ENCODE peak calls at places on chromosomes 1 and 21, in four cellular contexts. H is SK-N-SH, M is WTC11, W is H1. F is an unnamed sample.

GRCh38 chr1:205001101-205001620 is 41.9 kb upstream of the CNTN2 start:
- DNase-seq in H (no peak), M (no peak), W (no peak), F (no peak)

GRCh38 chr1:220203816-220204215 is 68.4 kb downstream of the RAB3GAP2 start:
- DNase-seq in H (no peak), M (no peak), W (no peak), F (no peak)

GRCh38 chr21:25735895-25736597 is 1.3 kb downstream of the GABPA start:
- DNase-seq in H (no peak), M (no peak), W (no peak), F (peak)

GRCh38 chr1:16318544-16318943 is 33.7 kb downstream of the FBXO42 start:
- DNase-seq in H (no peak), M (no peak), W (no peak), F (no peak)

GRCh38 chr1:161094481-161094880 is 3.7 kb upstream of the KLHDC9 start:
- DNase-seq in H (no peak), M (no peak), W (no peak), F (no peak)

GRCh38 chr1:145804235-145805045 is 19.5 kb downstream of the RNF115 start:
- DNase-seq in H (no peak), M (no peak), W (no peak), F (no peak)

GRCh38 chr1:246961939-246962373 is 30.2 kb upstream of the AHCTF1 start:
- DNase-seq in H (no peak), M (no peak), W (no peak), F (no peak)

GRCh38 chr1:147109762-147110161 is 62.5 kb downstream of the PRKAB2 start:
- DNase-seq in H (no peak), M (no peak), W (no peak), F (no peak)

GRCh38 chr1:230849451-230850194 is 18.7 kb downstream of the C1orf198 start:
- DNase-seq in H (no peak), M (no peak), W (no peak), F (no peak)

GRCh38 chr1:66757740-66758139 is 5.5 kb downstream of the DYNLT5 start:
- DNase-seq in H (no peak), M (no peak), W (no peak), F (no peak)

GRCh38 chr1:6488602-6489382 is 2.7 kb downstream of the PLEKHG5 start:
- DNase-seq in H (no peak), M (no peak), W (no peak), F (no peak)

GRCh38 chr21:31501921-31502320 is 157.6 kb upstream of the SOD1 start:
- DNase-seq in H (no peak), M (no peak), W (no peak), F (no peak)

GRCh38 chr21:38243732-38244406 is 12.9 kb upstream of the KCNJ15 start:
- DNase-seq in H (no peak), M (no peak), W (no peak), F (no peak)

GRCh38 chr1:20076695-20077461 is 6.9 kb downstream of the PLA2G5 start:
- DNase-seq in H (no peak), M (no peak), W (no peak), F (no peak)

GRCh38 chr1:10790155-10790707 is 6.2 kb downstream of the CASZ1 start:
- DNase-seq in H (no peak), M (no peak), W (no peak), F (no peak)

GRCh38 chr1:66217021-66217420 is 316.9 kb upstream of the SGIP1 start:
- DNase-seq in H (no peak), M (no peak), W (no peak), F (no peak)

GRCh38 chr1:153774780-153775431 is at the start of gene SLC27A3:
- DNase-seq in H (peak), M (peak), W (peak), F (peak)

GRCh38 chr21:41837756-41838297 is 41.3 kb downstream of the PRDM15 start:
- DNase-seq in H (no peak), M (no peak), W (no peak), F (no peak)

GRCh38 chr1:47201179-47201578 is 11.3 kb upstream of the PDZK1IP1 start:
- DNase-seq in H (no peak), M (no peak), W (no peak), F (no peak)

GRCh38 chr1:31767225-31767624 is 3.1 kb upstream of the ADGRB2 start:
- DNase-seq in H (no peak), M (no peak), W (no peak), F (no peak)

GRCh38 chr1:41486053-41486891 is 1.8 kb upstream of the EDN2 start:
- DNase-seq in H (no peak), M (no peak), W (no peak), F (no peak)
- TF ChIP-seq TEAD4 in H (peak), M (no peak), W (peak), F (no peak)

DNA sequence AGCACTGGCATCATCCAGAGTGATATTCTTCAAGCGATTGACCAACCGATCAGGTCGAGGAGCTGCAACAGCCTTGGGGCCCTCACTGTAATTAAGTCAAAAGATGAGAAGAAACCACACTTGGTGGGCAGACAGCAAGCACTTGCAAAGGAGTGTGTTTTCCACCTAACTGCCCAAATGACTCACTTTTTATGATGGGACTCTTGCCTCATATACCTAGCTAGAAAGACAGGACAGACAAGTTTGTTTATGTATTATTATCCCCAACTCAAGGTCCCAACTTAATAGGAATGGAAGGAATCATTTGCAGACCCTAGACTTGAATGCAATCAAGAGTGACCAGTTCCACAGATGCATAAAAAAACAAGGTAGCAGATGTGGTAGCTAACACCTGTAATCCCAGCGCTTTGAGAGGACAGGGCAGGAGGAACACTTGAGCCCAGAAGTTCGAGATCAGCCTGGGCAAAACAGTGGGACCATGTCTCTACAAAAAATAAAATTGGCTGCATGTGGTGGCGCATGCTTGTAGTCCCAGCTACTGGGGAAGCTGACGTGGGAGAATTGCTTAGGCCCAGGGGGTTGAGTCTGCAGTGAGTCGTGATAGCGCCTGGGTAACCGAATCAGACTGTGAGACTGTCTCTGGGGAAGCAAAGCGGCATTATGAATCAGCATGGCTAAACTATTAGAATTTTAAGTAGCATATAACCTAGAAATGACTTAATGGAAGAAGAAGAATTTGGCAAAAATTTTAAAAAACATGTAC is 2.3 kb upstream of the NRAS start:
- DNase-seq in H (no peak), M (no peak), W (no peak), F (no peak)
- TF ChIP-seq TEAD4 in H (no peak), M (no peak), W (no peak), F (no peak)

GRCh38 chr1:166902279-166902678 is 26.2 kb upstream of the TADA1 start:
- DNase-seq in H (no peak), M (no peak), W (no peak), F (no peak)
- TF ChIP-seq TEAD4 in H (no peak), M (no peak), W (no peak), F (no peak)

GRCh38 chr1:117173711-117174110 is 37.0 kb downstream of the VTCN1 start:
- DNase-seq in H (peak), M (no peak), W (no peak), F (no peak)

GRCh38 chr1:117177376-117177775 is 33.4 kb downstream of the VTCN1 start:
- DNase-seq in H (no peak), M (no peak), W (no peak), F (no peak)

GRCh38 chr1:117173006-117173405 is 37.7 kb downstream of the VTCN1 start:
- DNase-seq in H (no peak), M (no peak), W (no peak), F (no peak)

GRCh38 chr1:117176579-117176978 is 34.1 kb downstream of the VTCN1 start:
- DNase-seq in H (no peak), M (no peak), W (no peak), F (no peak)

GRCh38 chr1:117174851-117175250 is 35.9 kb downstream of the VTCN1 start:
- DNase-seq in H (no peak), M (peak), W (no peak), F (no peak)
- TF ChIP-seq TEAD4 in H (no peak), M (no peak), W (peak), F (no peak)

GRCh38 chr1:168688679-168689657 is 40.0 kb downstream of the DPT start:
- DNase-seq in H (no peak), M (no peak), W (no peak), F (no peak)
- TF ChIP-seq TEAD4 in H (no peak), M (no peak), W (no peak), F (no peak)

DNA sequence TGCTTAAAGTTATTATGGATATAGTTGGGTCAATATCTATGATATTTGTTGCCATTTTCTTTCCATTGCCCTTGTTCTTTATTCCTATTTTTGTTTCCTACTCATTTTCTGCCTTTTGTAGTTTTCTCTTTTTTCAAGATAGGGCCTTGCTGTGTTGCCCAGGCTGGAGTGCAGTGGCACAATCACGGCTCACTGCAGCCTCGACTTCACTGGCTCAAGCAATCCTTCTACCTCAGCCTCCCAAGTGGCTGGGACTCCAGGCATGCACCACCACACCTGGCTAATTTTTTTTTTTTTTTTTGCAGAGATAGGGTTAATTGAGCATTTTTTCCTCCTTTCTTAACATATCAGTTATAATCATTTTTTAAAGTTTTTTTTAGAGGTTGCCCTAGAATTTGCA is 92.7 kb downstream of the TOMM20 start:
- DNase-seq in H (no peak), M (no peak), W (no peak), F (no peak)
- TF ChIP-seq TEAD4 in H (no peak), M (no peak), W (no peak), F (no peak)

DNA sequence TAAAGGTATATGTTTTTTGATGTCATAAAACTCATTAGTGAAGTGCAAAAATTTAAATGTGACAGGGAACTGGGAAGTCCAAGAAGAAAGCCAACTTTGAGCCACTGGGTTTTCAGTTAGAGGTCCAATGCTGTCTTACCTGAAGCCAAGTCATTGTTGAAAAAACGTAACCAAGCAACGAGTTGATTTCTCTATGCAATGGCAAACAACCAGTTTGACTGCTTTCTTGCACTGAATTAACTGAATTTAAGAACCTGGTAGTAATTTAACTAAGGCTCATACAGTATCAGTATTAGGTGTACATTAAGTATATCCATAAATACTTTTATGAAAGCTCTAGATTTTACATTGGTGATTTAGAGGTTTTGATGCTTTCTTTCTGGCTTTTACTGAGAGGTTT is 20.2 kb upstream of the S1PR1 start:
- DNase-seq in H (no peak), M (no peak), W (no peak), F (no peak)
- TF ChIP-seq TEAD4 in H (no peak), M (no peak), W (no peak), F (no peak)

GRCh38 chr1:44225761-44226160 is 12.5 kb downstream of the DMAP1 start:
- DNase-seq in H (no peak), M (no peak), W (no peak), F (no peak)
- TF ChIP-seq TEAD4 in H (no peak), M (no peak), W (no peak), F (no peak)